ENCODE peak calls at places on chromosomes 12 and 14, in five cellular contexts. H is NCI-H1092 treated with DMSO at 0.1 percent for 48 hours, X is HS-27A, F is T-helper 17 cell, O is left cardiac atrium. J is an unnamed sample.

GRCh38 chr12:38141239-38141638 is 175.3 kb upstream of the ALG10B start:
- DNase-seq in H (no peak), X (no peak), F (no peak), O (no peak), J (no peak)

GRCh38 chr14:91891721-91892220 is 24.4 kb upstream of the TC2N start:
- DNase-seq in H (no peak), X (no peak), F (no peak), O (no peak), J (no peak)

GRCh38 chr12:27907766-27908165 is 64.8 kb downstream of the PTHLH start:
- DNase-seq in H (no peak), X (peak), F (no peak), O (no peak), J (no peak)

GRCh38 chr12:81598205-81598604 is 160.9 kb downstream of the PPFIA2 start:
- DNase-seq in H (peak), X (no peak), F (no peak), O (no peak), J (no peak)

GRCh38 chr12:11827096-11827841 is 177.8 kb downstream of the ETV6 start:
- DNase-seq in H (no peak), X (no peak), F (no peak), O (peak), J (no peak)

GRCh38 chr14:25884657-25885056 is 713.2 kb downstream of the NOVA1 start:
- DNase-seq in H (no peak), X (no peak), F (no peak), O (no peak), J (no peak)

GRCh38 chr14:105398726-105399440 is 545 bp downstream of the TEX22 start:
- DNase-seq in H (peak), X (no peak), F (no peak), O (no peak), J (peak)

GRCh38 chr14:101665478-101666078 is 95.9 kb upstream of the PPP2R5C start:
- DNase-seq in H (peak), X (no peak), F (no peak), O (no peak), J (peak)

GRCh38 chr14:93683241-93683640 is 105.0 kb downstream of the PRIMA1 start:
- DNase-seq in H (no peak), X (no peak), F (no peak), O (no peak), J (peak)

GRCh38 chr14:72957213-72957612 is 30.9 kb downstream of the DCAF4 start:
- DNase-seq in H (no peak), X (no peak), F (no peak), O (no peak), J (no peak)

GRCh38 chr14:20719777-20720176 is 25.9 kb upstream of the EDDM3A start:
- DNase-seq in H (no peak), X (no peak), F (no peak), O (no peak), J (no peak)